ENCODE peak calls at places on chromosomes 4 and X, in nine cellular contexts. I is hepatocyte, D is SJSA1, Z is A673, B is astrocyte of the spinal cord, M is GM12864, J is aorta, Q is ovary, V is MM.1S. R is an unnamed sample.

GRCh38 chr4:36414248-36414647 is 132.8 kb downstream of the DTHD1 start:
- DNase-seq in M (no peak), D (no peak), I (peak; percentile 17), B (no peak), Q (no peak), V (peak; percentile 35), Z (no peak), J (no peak), R (no peak)

GRCh38 chr4:15162465-15163283 is 160.4 kb downstream of the CPEB2 start:
- DNase-seq in I (peak; percentile 41), J (no peak), V (peak; percentile 40), Q (no peak), M (no peak), D (no peak), B (peak; percentile 65), Z (peak; percentile 67), R (no peak)

GRCh38 chr4:142656178-142656577 is 189.9 kb downstream of the INPP4B start:
- DNase-seq in Z (peak; percentile 28), J (no peak), I (no peak), V (no peak), D (no peak), M (no peak), B (peak; percentile 37), Q (no peak), R (no peak)

GRCh38 chrX:134459683-134460004 is 321 bp upstream of the HPRT1 start:
- DNase-seq in V (no peak), D (peak; percentile 31), J (no peak), Z (no peak), I (no peak), B (no peak), M (no peak), Q (no peak), R (no peak)

GRCh38 chrX:66504481-66504880 is 134.4 kb downstream of the EDA2R start:
- DNase-seq in M (no peak), V (no peak), D (no peak), I (no peak), B (no peak), Z (no peak), J (no peak), Q (no peak), R (no peak)

GRCh38 chr4:138632856-138633255 is 382.7 kb upstream of the NOCT start:
- DNase-seq in D (no peak), B (no peak), V (no peak), J (no peak), I (no peak), M (no peak), Q (no peak), Z (no peak), R (no peak)

GRCh38 chrX:114797494-114797893 is 213.6 kb downstream of the HTR2C start:
- DNase-seq in I (no peak), D (no peak), Z (no peak), Q (no peak), V (no peak), J (no peak), B (no peak), M (no peak), R (peak; percentile 41)

GRCh38 chrX:151801980-151802379 is 67.4 kb downstream of the CNGA2 start:
- DNase-seq in J (no peak), M (no peak), B (no peak), V (no peak), I (no peak), D (no peak), Q (no peak), Z (no peak), R (no peak)

GRCh38 chrX:21658746-21659145 is 616 bp upstream of the KLHL34 start:
- DNase-seq in V (no peak), B (no peak), D (no peak), Z (no peak), J (no peak), Q (no peak), I (no peak), M (no peak), R (no peak)

GRCh38 chrX:21657318-21658151 is 595 bp downstream of the KLHL34 start:
- DNase-seq in I (no peak), Z (no peak), V (no peak), M (no peak), Q (no peak), D (no peak), B (no peak), J (peak; percentile 38), R (no peak)

GRCh38 chrX:21655901-21656586 is 2.1 kb downstream of the KLHL34 start:
- DNase-seq in Z (no peak), Q (no peak), J (no peak), I (no peak), D (no peak), M (no peak), B (no peak), V (no peak), R (no peak)

GRCh38 chrX:21658152-21658737 is at the start of gene KLHL34:
- DNase-seq in D (no peak), V (no peak), I (no peak), J (peak; percentile 45), Q (no peak), M (no peak), Z (no peak), B (no peak), R (no peak)

DNA sequence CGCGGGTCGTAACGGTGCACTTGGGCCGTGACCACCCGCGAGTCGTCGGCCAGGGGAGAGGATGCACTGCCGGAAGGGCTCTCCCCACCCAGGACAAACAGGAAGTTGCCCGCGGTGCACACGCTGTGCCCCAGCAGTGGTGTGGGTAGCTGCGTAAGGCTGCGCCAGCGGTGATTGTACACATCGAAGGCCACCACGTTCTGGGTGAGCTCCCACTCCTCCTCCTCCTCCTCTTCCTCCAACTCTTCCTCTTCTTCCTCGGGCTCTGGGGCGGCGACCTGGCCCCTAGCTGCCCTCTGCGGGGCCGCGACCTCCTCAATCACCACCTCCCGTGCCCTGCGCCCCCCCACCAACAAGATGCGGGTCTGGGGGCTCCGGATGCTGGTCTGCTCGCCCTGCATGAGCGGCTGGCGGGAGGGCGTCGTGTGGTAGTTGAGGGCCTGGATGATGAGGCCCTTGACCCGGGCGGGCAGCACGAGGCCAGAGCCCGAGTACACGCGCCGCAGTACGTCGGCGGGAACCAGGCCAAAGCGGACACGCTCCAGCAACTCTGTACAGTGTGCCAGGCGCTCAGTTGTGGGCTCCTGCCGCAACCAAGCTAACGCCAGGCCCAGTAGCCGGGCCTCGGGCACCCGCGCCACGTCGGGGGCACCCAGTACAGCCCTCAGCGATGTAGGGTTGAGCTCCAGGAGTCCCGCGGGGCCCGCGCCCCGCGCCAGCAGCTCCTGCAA is 1.4 kb downstream of the KLHL34 start:
- DNase-seq in V (no peak), J (no peak), M (no peak), Z (no peak), D (no peak), B (no peak), Q (no peak), I (no peak), R (no peak)
- H3K4me3 ChIP-seq in V (no peak overlapping the region), J (no peak overlapping the region), M (no peak overlapping the region), Z (no peak overlapping the region), D (no peak overlapping the region), B (no peak overlapping the region), Q (no peak overlapping the region), I (no peak overlapping the region), R (no peak overlapping the region)

GRCh38 chrX:2497961-2498780 is 2.6 kb downstream of the DHRSX start:
- DNase-seq in J (no peak), I (peak; percentile 66), V (no peak), D (peak; percentile 32), M (no peak), B (peak; percentile 48), Q (no peak), Z (no peak), R (no peak)

GRCh38 chrX:2500091-2500680 is 590 bp downstream of the DHRSX start:
- DNase-seq in J (no peak), D (peak; percentile 68), I (peak; percentile 61), Z (no peak), M (no peak), Q (peak; percentile 38), V (peak; percentile 7), B (peak; percentile 54), R (no peak)

GRCh38 chrX:2500681-2501151 is at the start of the genes DHRSX and ZBED1:
- DNase-seq in B (no peak), M (no peak), I (peak; percentile 75), Z (peak; percentile 48), D (no peak), J (peak; percentile 65), Q (peak; percentile 33), V (peak; percentile 27), R (no peak)

GRCh38 chrX:2498781-2499302 is 1.9 kb downstream of the DHRSX start:
- DNase-seq in I (peak; percentile 44), Q (no peak), V (no peak), B (peak; percentile 47), J (no peak), D (no peak), Z (peak; percentile 64), M (no peak), R (no peak)

DNA sequence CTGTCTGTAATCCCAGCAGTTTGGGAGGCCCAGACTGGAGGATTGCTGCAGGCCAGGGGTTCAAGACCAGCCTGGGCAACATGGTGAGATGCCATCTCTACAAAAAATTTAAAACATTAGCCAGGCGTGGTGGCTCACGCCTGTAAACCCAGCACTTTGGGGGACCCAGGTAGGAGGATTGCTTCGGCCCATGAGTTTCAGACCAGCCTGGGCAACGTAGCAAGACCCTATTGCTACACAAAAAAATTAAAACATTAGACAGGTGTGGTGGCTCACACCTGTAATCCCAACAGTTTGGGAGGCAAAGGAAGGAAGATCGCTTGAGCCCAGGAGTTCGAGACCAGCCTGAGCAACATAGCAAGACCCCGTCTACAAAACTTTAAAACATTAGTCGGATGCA is 1.3 kb downstream of the DHRSX start:
- DNase-seq in M (no peak), D (no peak), Q (no peak), B (no peak), Z (no peak), J (no peak), I (no peak), V (no peak), R (no peak)
- H3K4me3 ChIP-seq in M (peak overlapping the region; percentile 93), D (peak overlapping the region; percentile 95), Q (peak overlapping the region; percentile 72), B (peak overlapping the region; percentile 68), Z (peak overlapping the region; percentile 99), J (peak overlapping the region; percentile 99), I (peak overlapping the region; percentile 96), V (peak overlapping the region; percentile 73), R (peak overlapping the region; percentile 76)

GRCh38 chr4:86453044-86453501 is 93.2 kb upstream of the MAPK10 start:
- DNase-seq in Z (peak; percentile 26), D (peak; percentile 86), B (peak; percentile 54), I (peak; percentile 15), M (no peak), Q (peak; percentile 31), V (no peak), J (peak; percentile 54), R (no peak)
- H3K4me3 ChIP-seq in Z (no peak overlapping the region), D (peak overlapping the region; percentile 45), B (peak overlapping the region; percentile 30), I (no peak overlapping the region), M (no peak overlapping the region), Q (peak overlapping the region; percentile 40), V (no peak overlapping the region), J (peak overlapping the region; percentile 96), R (no peak overlapping the region)

DNA sequence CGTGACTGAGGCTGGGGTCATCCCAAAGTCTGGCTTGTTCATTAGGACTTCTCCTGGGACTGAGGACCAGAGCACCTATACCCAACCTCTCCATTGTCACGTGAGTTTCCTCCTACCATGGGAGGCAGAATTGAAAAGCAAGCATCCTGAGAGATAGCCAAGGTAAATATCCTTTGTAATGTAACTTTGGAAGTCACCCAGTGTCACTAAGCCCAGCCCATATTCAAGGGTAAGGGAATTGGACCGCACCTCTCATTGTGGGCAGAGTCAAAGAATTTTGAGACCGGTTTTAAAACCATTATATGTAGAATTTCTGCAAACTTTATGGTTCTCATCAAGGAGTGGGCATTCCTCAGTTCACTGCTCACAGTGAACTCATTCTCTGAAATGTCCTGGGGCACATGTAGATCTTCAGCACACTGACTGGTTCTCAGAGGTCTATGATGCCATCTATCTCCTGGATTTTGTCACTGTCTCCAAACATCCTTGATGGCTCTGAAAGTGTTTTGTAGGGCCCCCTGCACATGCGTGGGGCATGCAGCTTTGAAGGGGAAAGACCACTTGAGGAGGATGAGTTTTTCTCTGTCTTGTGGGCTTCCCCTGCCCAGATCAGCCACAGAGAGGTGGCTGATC is 35.3 kb upstream of the CHRNA9 start:
- DNase-seq in V (no peak), M (no peak), I (no peak), B (no peak), Q (no peak), D (no peak), J (no peak), Z (no peak), R (no peak)
- H3K4me3 ChIP-seq in V (no peak overlapping the region), M (no peak overlapping the region), I (no peak overlapping the region), B (no peak overlapping the region), Q (no peak overlapping the region), D (no peak overlapping the region), J (no peak overlapping the region), Z (no peak overlapping the region), R (no peak overlapping the region)